ENCODE peak calls at places on chromosomes 16 and 17, in five cellular contexts. T is neuronal stem cell, Y is H1, J is IMR-90, W is trophoblast cell. I is an unnamed sample.

GRCh38 chr17:38749222-38750043 is 1.3 kb upstream of the PCGF2 start:
- DNase-seq in T (peak; percentile 77), Y (peak; percentile 84), J (peak; percentile 52), W (peak; percentile 52), I (peak; percentile 93)

GRCh38 chr16:77591347-77591746 is 131.0 kb upstream of the NUDT7 start:
- DNase-seq in T (no peak), Y (no peak), J (no peak), W (no peak), I (no peak)

GRCh38 chr17:61408151-61409041 is 8.8 kb downstream of the TBX2 start:
- DNase-seq in T (no peak), Y (peak; percentile 64), J (peak; percentile 55), W (no peak), I (peak; percentile 48)

GRCh38 chr17:44928136-44928535 is 12.8 kb upstream of the GFAP start:
- DNase-seq in T (no peak), Y (no peak), J (no peak), W (no peak), I (no peak)

GRCh38 chr16:25063865-25064264 is 47.7 kb upstream of the LCMT1 start:
- DNase-seq in T (no peak), Y (no peak), J (peak; percentile 74), W (peak; percentile 12), I (no peak)

GRCh38 chr17:64180089-64180488 is 50.1 kb upstream of the ERN1 start:
- DNase-seq in T (no peak), Y (no peak), J (peak; percentile 58), W (no peak), I (no peak)

GRCh38 chr17:73166731-73167581 is 2.1 kb downstream of the SSTR2 start:
- DNase-seq in T (no peak), Y (no peak), J (no peak), W (peak; percentile 66), I (no peak)

GRCh38 chr17:50664788-50665458 is 30.2 kb downstream of the ABCC3 start:
- DNase-seq in T (no peak), Y (no peak), J (no peak), W (no peak), I (no peak)

GRCh38 chr17:49580055-49580721 is 4.5 kb downstream of the NXPH3 start:
- DNase-seq in T (no peak), Y (no peak), J (no peak), W (peak; percentile 96), I (no peak)

GRCh38 chr16:87809150-87809902 is 43.5 kb upstream of the KLHDC4 start:
- DNase-seq in T (no peak), Y (no peak), J (peak; percentile 53), W (no peak), I (no peak)

GRCh38 chr17:9612016-9612415 is 33.3 kb upstream of the USP43 start:
- DNase-seq in T (no peak), Y (no peak), J (no peak), W (no peak), I (no peak)

GRCh38 chr17:66466933-66467367 is 164.5 kb downstream of the PRKCA start:
- DNase-seq in T (no peak), Y (no peak), J (peak; percentile 100), W (peak; percentile 95), I (peak; percentile 23)

GRCh38 chr16:57508084-57508425 is 21.8 kb upstream of the DOK4 start:
- DNase-seq in T (no peak), Y (no peak), J (no peak), W (no peak), I (no peak)

GRCh38 chr17:78538033-78538776 is 39.0 kb downstream of the DNAH17 start:
- DNase-seq in T (no peak), Y (no peak), J (no peak), W (no peak), I (no peak)

GRCh38 chr16:49998991-49999390 is 26.0 kb upstream of the CNEP1R1 start:
- DNase-seq in T (no peak), Y (no peak), J (no peak), W (peak; percentile 91), I (no peak)

GRCh38 chr16:25012525-25012991 is 2.6 kb downstream of the ARHGAP17 start:
- DNase-seq in T (no peak), Y (no peak), J (peak; percentile 76), W (peak; percentile 48), I (no peak)

GRCh38 chr17:16463341-16464000 is 28.5 kb downstream of the LRRC75A start:
- DNase-seq in T (no peak), Y (no peak), J (peak; percentile 59), W (no peak), I (peak; percentile 66)

GRCh38 chr17:1485311-1485747 is 7.2 kb downstream of the MYO1C start:
- DNase-seq in T (peak; percentile 78), Y (no peak), J (no peak), W (peak; percentile 65), I (peak; percentile 88)

GRCh38 chr17:78557598-78558039 is 19.6 kb downstream of the DNAH17 start:
- DNase-seq in T (no peak), Y (no peak), J (peak; percentile 60), W (peak; percentile 87), I (no peak)

GRCh38 chr16:53913082-53913870 is 209.3 kb downstream of the FTO start:
- DNase-seq in T (no peak), Y (no peak), J (peak; percentile 94), W (no peak), I (no peak)

GRCh38 chr17:9529033-9529748 is 46.4 kb downstream of the STX8 start:
- DNase-seq in T (no peak), Y (no peak), J (peak; percentile 56), W (peak; percentile 25), I (no peak)

GRCh38 chr17:8387914-8388651 is 5.1 kb upstream of the RPL26 start:
- DNase-seq in T (no peak), Y (no peak), J (no peak), W (peak; percentile 27), I (no peak)

GRCh38 chr17:69335018-69335417 is 8.1 kb upstream of the ABCA5 start:
- DNase-seq in T (no peak), Y (no peak), J (peak; percentile 60), W (peak; percentile 62), I (no peak)

GRCh38 chr17:78184868-78185267 is 2.0 kb downstream of the TK1 start:
- DNase-seq in T (no peak), Y (no peak), J (no peak), W (no peak), I (no peak)

GRCh38 chr17:73343739-73344454 is 32.1 kb upstream of the CDC42EP4 start:
- DNase-seq in T (no peak), Y (no peak), J (no peak), W (no peak), I (no peak)

GRCh38 chr17:63490321-63490720 is 13.5 kb downstream of the ACE start:
- DNase-seq in T (no peak), Y (no peak), J (no peak), W (no peak), I (peak; percentile 73)

GRCh38 chr16:81697321-81697885 is 81.7 kb upstream of the PLCG2 start:
- DNase-seq in T (no peak), Y (peak; percentile 82), J (peak; percentile 54), W (peak; percentile 70), I (peak; percentile 77)

GRCh38 chr17:31015639-31016038 is 44.8 kb downstream of the RNF135 start:
- DNase-seq in T (no peak), Y (no peak), J (no peak), W (no peak), I (no peak)

GRCh38 chr16:86531193-86531550 is 20.8 kb downstream of the FOXF1 start:
- DNase-seq in T (no peak), Y (no peak), J (no peak), W (no peak), I (no peak)

GRCh38 chr17:62628845-62629555 is 1.5 kb downstream of the MRC2 start:
- DNase-seq in T (no peak), Y (peak; percentile 62), J (peak; percentile 53), W (no peak), I (peak; percentile 67)

GRCh38 chr16:30628628-30629342 is 18.6 kb upstream of the ZNF689 start:
- DNase-seq in T (peak; percentile 69), Y (peak; percentile 98), J (peak; percentile 68), W (peak; percentile 97), I (peak; percentile 79)

GRCh38 chr16:66925322-66925840 is at the start of gene RRAD:
- DNase-seq in T (no peak), Y (peak; percentile 67), J (peak; percentile 44), W (peak; percentile 83), I (peak; percentile 47)

GRCh38 chr17:1076982-1077302 is 80.0 kb downstream of the TIMM22 start:
- DNase-seq in T (no peak), Y (no peak), J (no peak), W (no peak), I (no peak)

GRCh38 chr17:61396586-61397085 is 3.0 kb upstream of the TBX2 start:
- DNase-seq in T (no peak), Y (peak; percentile 67), J (peak; percentile 35), W (no peak), I (no peak)

GRCh38 chr17:9244066-9245052 is 223.0 kb downstream of the NTN1 start:
- DNase-seq in T (no peak), Y (no peak), J (peak; percentile 88), W (no peak), I (no peak)

GRCh38 chr17:33091271-33091670 is 99.6 kb downstream of the SPACA3 start:
- DNase-seq in T (no peak), Y (no peak), J (no peak), W (peak; percentile 49), I (no peak)

GRCh38 chr16:2030036-2030435 is 3.3 kb downstream of the NHERF2 start:
- DNase-seq in T (no peak), Y (no peak), J (no peak), W (no peak), I (no peak)
- H3K27ac ChIP-seq in T (no peak overlapping the region), Y (no peak overlapping the region), J (no peak overlapping the region), W (no peak overlapping the region), I (no peak overlapping the region)

GRCh38 chr17:17722906-17723353 is 41.7 kb downstream of the RAI1 start:
- DNase-seq in T (no peak), Y (no peak), J (no peak), W (no peak), I (no peak)
- H2BK120ac ChIP-seq in T (peak overlapping the region; percentile 55), Y (no peak overlapping the region), J (no peak overlapping the region), W (peak overlapping the region; percentile 2), I (no peak overlapping the region)

DNA sequence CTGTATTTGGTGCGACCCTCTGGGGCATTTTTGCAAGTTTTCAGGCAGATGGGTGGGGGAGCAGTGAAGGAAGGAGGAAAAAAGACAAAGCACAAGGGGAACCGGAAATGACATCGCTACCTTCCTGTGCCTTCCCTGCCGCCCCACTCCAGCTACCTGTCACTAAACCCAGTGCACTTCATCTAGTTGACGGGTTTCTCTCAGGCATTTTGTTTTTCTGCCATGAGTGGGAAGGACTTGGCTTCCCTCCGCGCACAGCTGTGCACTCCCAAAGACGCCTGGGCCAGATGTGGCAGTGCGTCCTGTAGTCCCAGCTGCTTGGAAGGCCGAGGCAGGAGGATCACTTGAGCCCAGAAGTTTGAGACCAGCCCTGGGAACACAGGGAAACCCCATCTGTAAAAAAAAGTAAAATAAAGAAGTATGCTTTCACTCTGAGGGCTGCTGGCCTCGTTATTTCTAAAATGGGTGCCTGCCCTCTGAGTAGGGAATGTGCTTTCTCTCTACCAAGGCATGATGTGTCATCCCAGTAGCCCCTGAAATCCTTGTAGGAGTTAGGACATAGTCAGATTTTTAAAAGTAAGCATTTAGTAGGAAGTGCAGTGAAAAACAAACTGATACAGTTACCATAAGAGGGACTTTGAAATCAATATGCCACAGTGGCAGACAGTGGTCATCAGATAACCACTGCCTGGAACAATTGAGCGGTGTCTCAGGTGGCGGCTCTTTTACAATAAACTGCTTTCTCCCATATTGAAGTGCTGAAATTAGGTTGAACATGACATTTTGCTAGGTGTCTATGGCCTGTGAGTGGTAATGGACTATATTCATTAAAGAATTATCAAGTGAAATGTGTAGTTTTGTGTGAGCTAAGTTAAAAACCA is 214.4 kb downstream of the RPTOR start:
- DNase-seq in T (no peak), Y (no peak), J (peak; percentile 39), W (no peak), I (peak; percentile 21)
- H3K14ac ChIP-seq in T (no peak overlapping the region), Y (no peak overlapping the region), J (peak overlapping the region; percentile 89), W (no peak overlapping the region), I (no peak overlapping the region)

GRCh38 chr16:21104124-21104860 is 46.4 kb downstream of the DNAH3 start:
- DNase-seq in T (no peak), Y (no peak), J (peak; percentile 68), W (no peak), I (no peak)
- H3K27ac ChIP-seq in T (no peak overlapping the region), Y (no peak overlapping the region), J (no peak overlapping the region), W (no peak overlapping the region), I (no peak overlapping the region)

I was measured in H9.